ENCODE peak calls at places on chromosomes 6 and 20, in ten cellular contexts. F, N, S, C, Z, J, U, B, L and P are unnamed samples.

GRCh38 chr20:49165611-49166010 is 22.5 kb downstream of the STAU1 start:
- DNase-seq in F (no peak), N (no peak), U (no peak), S (no peak), B (no peak), L (no peak), J (no peak), C (no peak), Z (no peak), P (no peak)

GRCh38 chr6:20211037-20211940 is 980 bp downstream of the MBOAT1 start:
- DNase-seq in B (peak; percentile 86), L (no peak), N (no peak), J (peak; percentile 32), F (peak; percentile 52), S (no peak), C (peak; percentile 80), U (no peak), Z (peak; percentile 25), P (peak; percentile 78)

GRCh38 chr6:88220493-88220892 is 54.3 kb upstream of the CNR1 start:
- DNase-seq in J (peak; percentile 38), L (no peak), S (no peak), F (peak; percentile 19), Z (peak; percentile 21), B (peak; percentile 42), U (peak; percentile 4), N (no peak), C (peak; percentile 74), P (peak; percentile 60)

GRCh38 chr6:140415266-140415665 is 1040.8 kb upstream of the CITED2 start:
- DNase-seq in S (no peak), C (peak; percentile 56), Z (peak; percentile 11), F (no peak), U (no peak), J (no peak), N (no peak), B (no peak), L (no peak), P (peak; percentile 46)

GRCh38 chr6:43984442-43985321 is 142.6 kb downstream of the MRPL14 start:
- DNase-seq in B (no peak), F (no peak), C (peak; percentile 37), U (peak; percentile 71), Z (no peak), S (no peak), L (no peak), N (no peak), J (no peak), P (no peak)

GRCh38 chr6:29502597-29502996 is 14.8 kb upstream of the MAS1L start:
- DNase-seq in U (no peak), J (no peak), S (no peak), B (peak; percentile 58), N (no peak), Z (no peak), C (peak; percentile 30), L (no peak), F (peak; percentile 60), P (no peak)

GRCh38 chr6:158782432-158783166 is 36.6 kb downstream of the EZR start:
- DNase-seq in J (no peak), B (no peak), F (no peak), S (no peak), N (no peak), L (no peak), U (no peak), Z (no peak), C (no peak), P (no peak)

GRCh38 chr6:127748290-127748689 is 152.6 kb downstream of the THEMIS start:
- DNase-seq in C (no peak), U (no peak), B (no peak), L (no peak), Z (no peak), N (no peak), J (no peak), S (no peak), F (no peak), P (no peak)

GRCh38 chr20:25985597-25985996 is 288.9 kb upstream of the ZNF337 start:
- DNase-seq in S (no peak), C (no peak), N (no peak), U (no peak), Z (no peak), F (no peak), L (no peak), J (no peak), B (no peak), P (no peak)

GRCh38 chr20:25984933-25985332 is 288.3 kb upstream of the ZNF337 start:
- DNase-seq in J (no peak), Z (no peak), L (peak; percentile 75), U (no peak), C (no peak), S (no peak), F (peak; percentile 28), N (no peak), B (peak; percentile 22), P (no peak)

GRCh38 chr20:25991051-25991755 is 294.6 kb upstream of the ZNF337 start:
- DNase-seq in Z (no peak), S (no peak), L (no peak), N (no peak), J (no peak), U (no peak), F (no peak), B (no peak), C (no peak), P (no peak)

GRCh38 chr20:25989196-25989595 is 292.5 kb upstream of the ZNF337 start:
- DNase-seq in F (no peak), U (no peak), L (no peak), N (no peak), B (no peak), S (no peak), Z (peak; percentile 36), J (no peak), C (no peak), P (no peak)

GRCh38 chr20:25987073-25987927 is 290.6 kb upstream of the ZNF337 start:
- DNase-seq in B (peak; percentile 18), F (peak; percentile 22), L (peak; percentile 62), J (peak; percentile 46), C (peak; percentile 91), S (no peak), U (peak; percentile 24), Z (peak; percentile 68), N (peak; percentile 31), P (peak; percentile 45)
- TF ChIP-seq CTCF in B (peak; percentile 23), F (peak; percentile 41), L (peak; percentile 8), J (peak; percentile 17), C (peak; percentile 65), S (no peak), U (peak; percentile 45), Z (no peak), N (peak; percentile 38), P (no peak)

GRCh38 chr6:62236784-62237183 is 49.2 kb downstream of the KHDRBS2 start:
- DNase-seq in N (no peak), U (no peak), S (no peak), C (no peak), J (no peak), L (no peak), F (no peak), Z (no peak), B (no peak), P (no peak)
- TF ChIP-seq CTCF in N (no peak), U (no peak), S (no peak), C (no peak), J (no peak), L (no peak), F (no peak), Z (no peak), B (no peak), P (no peak)

GRCh38 chr6:10951675-10952282 is 64.9 kb downstream of the SYCP2L start:
- DNase-seq in N (peak; percentile 23), F (peak; percentile 68), S (peak; percentile 36), C (no peak), Z (no peak), B (peak; percentile 59), U (peak; percentile 71), L (no peak), J (peak; percentile 62), P (peak; percentile 69)

GRCh38 chr6:10949579-10950490 is 63.0 kb downstream of the SYCP2L start:
- DNase-seq in B (no peak), U (no peak), S (no peak), N (no peak), Z (no peak), J (no peak), L (no peak), C (no peak), F (no peak), P (no peak)

GRCh38 chr6:10957414-10957886 is 70.6 kb downstream of the SYCP2L start:
- DNase-seq in F (no peak), S (no peak), B (no peak), N (no peak), U (no peak), C (no peak), J (no peak), L (no peak), Z (no peak), P (no peak)

GRCh38 chr6:10956776-10957175 is 69.9 kb downstream of the SYCP2L start:
- DNase-seq in L (no peak), C (no peak), N (no peak), S (no peak), F (no peak), Z (no peak), J (no peak), U (no peak), B (no peak), P (no peak)

DNA sequence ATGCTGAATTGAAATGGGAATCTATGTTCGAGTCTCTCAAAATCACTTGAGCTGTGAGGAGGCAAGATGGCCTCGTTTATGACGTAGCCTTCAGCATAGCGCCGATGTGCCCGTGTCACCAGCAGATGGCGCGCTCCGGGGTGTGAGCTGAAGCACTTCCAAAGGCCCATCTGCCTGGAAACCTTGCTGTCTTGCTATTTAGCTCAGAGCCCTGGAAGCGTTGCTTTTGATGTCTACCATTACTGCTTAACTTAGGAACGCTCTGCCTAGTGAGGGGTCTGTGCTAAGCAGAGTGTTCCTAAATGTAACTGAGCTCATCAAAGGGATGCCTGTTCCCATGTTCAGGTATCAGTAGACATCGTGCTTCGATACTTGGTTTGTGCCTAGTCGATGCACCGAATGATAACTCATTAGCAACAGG is 67.7 kb downstream of the SYCP2L start:
- DNase-seq in L (peak; percentile 15), U (peak; percentile 73), F (peak; percentile 77), J (peak; percentile 92), C (peak; percentile 97), Z (peak; percentile 94), S (peak; percentile 97), B (peak; percentile 84), N (peak; percentile 30), P (peak; percentile 95)
- TF ChIP-seq CTCF in L (peak; percentile 11), U (peak; percentile 79), F (peak; percentile 95), J (peak; percentile 82), C (peak; percentile 97), Z (peak; percentile 85), S (peak; percentile 99), B (peak; percentile 87), N (peak; percentile 53), P (peak; percentile 96)

DNA sequence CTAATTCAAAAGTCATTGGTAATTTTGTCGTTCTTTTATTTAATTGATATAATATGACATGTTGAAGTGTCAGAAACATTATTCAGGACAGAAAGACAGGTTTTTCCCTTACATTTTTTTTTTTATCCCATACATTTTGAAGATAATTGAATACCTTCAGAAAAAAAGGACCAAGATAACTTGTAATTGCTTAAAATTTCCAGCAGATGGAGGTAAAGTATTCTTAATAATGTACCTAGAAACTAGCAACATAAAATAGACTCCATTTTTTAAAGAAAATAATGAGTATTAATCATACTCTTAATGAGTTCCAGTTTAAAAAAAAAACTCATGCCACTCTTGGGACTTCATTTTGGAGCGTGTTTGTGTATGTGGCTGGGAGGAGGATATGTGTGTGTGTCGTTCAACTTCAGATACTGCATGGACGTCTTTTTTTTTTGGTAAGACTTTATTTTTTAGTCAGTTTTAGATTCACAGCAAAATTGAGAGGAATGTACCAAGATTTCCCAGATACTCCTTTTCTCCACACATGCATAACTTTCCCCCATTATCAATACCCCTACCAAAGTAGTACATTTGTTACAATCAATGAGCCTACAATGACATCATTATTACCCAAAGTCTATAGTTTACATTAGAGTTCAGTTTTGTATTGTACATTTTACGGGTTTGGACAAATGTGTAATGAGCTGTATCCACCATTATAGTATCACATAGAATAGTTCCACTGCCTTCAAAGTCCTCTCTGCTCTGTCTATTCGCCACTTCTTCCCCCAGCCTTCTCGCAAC is 79.4 kb downstream of the ROS1 start:
- DNase-seq in N (peak; percentile 8), C (no peak), Z (no peak), J (peak; percentile 17), S (no peak), U (peak; percentile 54), F (peak; percentile 49), L (no peak), B (peak; percentile 20), P (peak; percentile 64)
- TF ChIP-seq CTCF in N (peak; percentile 52), C (peak; percentile 73), Z (peak; percentile 14), J (peak; percentile 64), S (no peak), U (peak; percentile 35), F (no peak), L (no peak), B (peak; percentile 10), P (peak; percentile 71)